ENCODE peak calls at places on chromosomes 7 and 10, in nine cellular contexts. U, V, F, E, A, R, N, J and P are unnamed samples.

GRCh38 chr7:84781838-84782237 is 405.0 kb downstream of the SEMA3D start:
- DNase-seq in F (no peak), U (no peak), R (no peak), E (no peak), V (no peak), A (no peak), J (no peak), N (no peak), P (no peak)

GRCh38 chr10:130398090-130398994 is 262.2 kb downstream of the GLRX3 start:
- DNase-seq in U (no peak), J (no peak), A (no peak), N (no peak), V (no peak), E (no peak), R (no peak), F (no peak), P (no peak)

GRCh38 chr7:50685445-50686070 is 97.1 kb downstream of the GRB10 start:
- DNase-seq in E (no peak), J (no peak), A (no peak), F (peak), V (no peak), U (no peak), N (no peak), R (no peak), P (no peak)

GRCh38 chr10:55629792-55630490 is 731.1 kb downstream of the ZWINT start:
- DNase-seq in J (peak), A (no peak), F (no peak), U (no peak), V (peak), R (no peak), N (peak), E (no peak), P (peak)

GRCh38 chr10:131212763-131213325 is 98.7 kb downstream of the TCERG1L start:
- DNase-seq in U (no peak), V (no peak), F (no peak), R (no peak), N (no peak), J (no peak), A (no peak), E (no peak), P (no peak)

GRCh38 chr10:2137549-2138174 is 400.3 kb upstream of the ADARB2 start:
- DNase-seq in R (no peak), J (no peak), F (no peak), V (no peak), U (no peak), E (no peak), A (no peak), N (peak), P (no peak)

GRCh38 chr7:131212114-131212513 is 115.6 kb upstream of the MKLN1 start:
- DNase-seq in R (no peak), F (no peak), N (no peak), J (no peak), A (peak), V (peak), U (no peak), E (no peak), P (no peak)

GRCh38 chr10:124527996-124528395 is 66.4 kb downstream of the LHPP start:
- DNase-seq in V (no peak), J (no peak), U (no peak), E (no peak), N (no peak), F (no peak), A (no peak), R (no peak), P (no peak)

GRCh38 chr10:72009430-72010081 is 45.4 kb downstream of the CHST3 start:
- DNase-seq in N (no peak), E (peak), J (peak), U (no peak), F (no peak), R (peak), A (peak), V (peak), P (peak)

GRCh38 chr7:155491812-155492211 is 33.9 kb downstream of the EN2 start:
- DNase-seq in V (no peak), E (no peak), A (no peak), R (no peak), U (no peak), F (no peak), N (no peak), J (no peak), P (no peak)

GRCh38 chr10:50946991-50947781 is 61.8 kb upstream of the A1CF start:
- DNase-seq in V (no peak), F (no peak), U (no peak), E (no peak), R (peak), A (peak), N (no peak), J (no peak), P (peak)

GRCh38 chr7:139618482-139619366 is 95.2 kb downstream of the CLEC2L start:
- DNase-seq in U (peak), A (peak), N (peak), F (peak), E (no peak), R (no peak), J (peak), V (peak), P (peak)

GRCh38 chr10:77943086-77943901 is 16.7 kb upstream of the DLG5 start:
- DNase-seq in A (peak), R (no peak), U (no peak), J (no peak), E (no peak), F (peak), N (no peak), V (peak), P (peak)

GRCh38 chr7:90298145-90299038 is 22.7 kb downstream of the FAM237B start:
- DNase-seq in A (peak), J (no peak), N (no peak), V (peak), F (peak), U (no peak), E (no peak), R (peak), P (peak)

GRCh38 chr7:80307251-80307856 is 172.7 kb downstream of the GNAI1 start:
- DNase-seq in F (no peak), N (no peak), A (peak), E (no peak), U (no peak), J (no peak), V (peak), R (peak), P (peak)

GRCh38 chr10:100730739-100731602 is 14.4 kb upstream of the PAX2 start:
- DNase-seq in U (no peak), J (peak), F (no peak), N (peak), E (no peak), V (peak), A (peak), R (no peak), P (peak)

GRCh38 chr7:22729180-22729579 is 2.2 kb downstream of the IL6 start:
- DNase-seq in A (peak), J (no peak), E (no peak), V (peak), F (no peak), R (no peak), U (no peak), N (no peak), P (peak)

GRCh38 chr10:114771157-114771556 is 50.4 kb upstream of the FHIP2A start:
- DNase-seq in N (no peak), E (no peak), R (no peak), F (no peak), A (no peak), J (no peak), U (no peak), V (no peak), P (no peak)

GRCh38 chr10:43226851-43227845 is 39.7 kb downstream of the RASGEF1A start:
- DNase-seq in A (no peak), R (no peak), F (no peak), U (no peak), V (no peak), N (peak), J (peak), E (no peak), P (no peak)

GRCh38 chr10:490256-490655 is 199.2 kb downstream of the DIP2C start:
- DNase-seq in J (no peak), U (no peak), F (no peak), V (peak), N (no peak), A (peak), R (peak), E (peak), P (peak)

GRCh38 chr10:351770-352318 is 216.6 kb downstream of the ZMYND11 start:
- DNase-seq in N (no peak), A (no peak), J (no peak), E (peak), U (no peak), R (no peak), F (no peak), V (no peak), P (no peak)

GRCh38 chr7:74083928-74084721 is 521 bp downstream of the LIMK1 start:
- DNase-seq in N (peak), R (no peak), U (peak), A (peak), F (peak), J (peak), E (no peak), V (peak), P (peak)

GRCh38 chr7:135697276-135698049 is 30.5 kb downstream of the SLC13A4 start:
- DNase-seq in J (no peak), N (peak), E (no peak), V (no peak), U (no peak), R (no peak), A (no peak), F (no peak), P (no peak)
- H3K4me3 ChIP-seq in J (no peak), N (no peak), E (no peak), V (no peak), U (no peak), R (no peak), A (no peak), F (no peak), P (no peak)

GRCh38 chr7:77338260-77338659 is 77.9 kb downstream of the GSAP start:
- DNase-seq in U (no peak), N (no peak), A (no peak), E (no peak), F (no peak), R (no peak), V (no peak), J (no peak), P (no peak)
- TF ChIP-seq CTCF in U (no peak), N (no peak), A (no peak), E (no peak), F (no peak), R (no peak), V (no peak), J (no peak), P (no peak)

DNA sequence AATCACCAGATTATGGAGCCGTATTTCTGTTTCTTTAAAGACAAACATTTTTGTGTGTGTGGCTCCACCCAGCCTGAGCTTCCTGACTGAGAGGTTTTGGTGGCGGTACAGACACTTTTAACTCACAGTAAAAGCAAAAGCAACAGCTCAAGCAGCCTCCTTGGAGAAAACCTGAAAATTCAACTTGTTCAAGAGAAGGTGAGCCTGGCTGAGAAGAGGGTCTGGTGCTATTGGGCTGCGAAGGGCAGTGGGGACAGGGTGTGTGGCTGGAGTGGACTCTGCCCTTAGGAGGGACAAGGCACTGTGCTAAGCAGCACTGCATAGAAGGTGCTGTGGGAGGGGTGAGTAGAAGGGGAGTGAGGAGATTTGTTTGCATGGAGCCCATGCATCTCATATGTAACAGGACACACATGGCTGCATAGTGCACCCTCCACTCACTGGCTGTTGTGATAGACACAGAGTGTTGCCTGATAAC is at the start of gene GIMAP7:
- DNase-seq in N (no peak), U (no peak), R (no peak), V (no peak), A (no peak), F (no peak), J (peak), E (no peak), P (no peak)
- H3K4me3 ChIP-seq in N (no peak), U (no peak), R (no peak), V (no peak), A (no peak), F (no peak), J (peak), E (peak), P (no peak)

GRCh38 chr7:3300651-3301471 is at the start of gene SDK1:
- DNase-seq in F (peak), A (peak), N (peak), V (peak), R (peak), J (peak), E (peak), U (peak), P (peak)
- TF ChIP-seq CTCF in F (peak), A (peak), N (peak), V (peak), R (peak), J (peak), E (peak), U (peak), P (no peak)

DNA sequence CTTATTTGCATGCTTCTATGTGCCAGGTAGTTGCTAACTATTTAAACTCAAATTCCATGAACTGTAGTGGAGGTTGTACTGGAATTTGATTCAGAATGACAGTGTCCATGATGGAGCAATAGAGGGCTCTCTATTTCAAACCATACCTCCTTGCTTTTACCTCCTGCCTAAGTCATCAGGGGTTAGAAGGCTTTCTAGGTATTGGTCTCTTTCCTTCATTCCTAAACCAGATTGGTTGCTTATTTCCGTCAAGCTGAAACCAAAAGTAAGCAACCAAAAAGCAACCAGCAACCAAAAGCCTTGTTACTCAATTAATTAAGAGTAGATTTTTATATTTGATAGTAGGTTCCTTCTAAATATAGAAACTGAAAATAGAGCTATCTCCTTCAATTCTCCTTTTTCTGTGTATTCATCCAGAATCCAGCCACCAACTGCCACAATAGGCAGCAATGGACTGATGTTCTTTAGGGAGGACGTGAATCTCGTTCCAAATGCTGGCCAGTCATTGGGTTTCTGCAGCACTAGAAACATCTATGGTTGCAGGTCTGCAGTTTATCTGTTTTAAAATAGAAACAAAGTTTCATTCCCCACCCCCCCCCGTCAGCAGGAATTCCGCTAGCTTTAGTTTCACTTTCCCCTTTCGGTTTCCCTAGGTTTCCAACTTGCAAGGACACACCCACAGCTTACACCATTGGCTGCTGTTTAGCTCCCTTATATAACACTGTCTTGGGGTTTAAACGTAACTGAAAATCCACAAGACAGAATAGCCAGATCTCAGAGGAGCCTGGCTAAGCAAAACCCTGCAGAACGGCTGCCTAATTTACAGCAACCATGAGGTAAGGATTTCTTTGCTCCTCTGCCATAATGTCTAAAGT is at the start of gene IFIT1:
- DNase-seq in E (no peak), A (peak), U (peak), N (no peak), R (peak), V (peak), J (peak), F (no peak), P (peak)
- H3K4me3 ChIP-seq in E (peak), A (peak), U (peak), N (peak), R (peak), V (peak), J (peak), F (peak), P (peak)

DNA sequence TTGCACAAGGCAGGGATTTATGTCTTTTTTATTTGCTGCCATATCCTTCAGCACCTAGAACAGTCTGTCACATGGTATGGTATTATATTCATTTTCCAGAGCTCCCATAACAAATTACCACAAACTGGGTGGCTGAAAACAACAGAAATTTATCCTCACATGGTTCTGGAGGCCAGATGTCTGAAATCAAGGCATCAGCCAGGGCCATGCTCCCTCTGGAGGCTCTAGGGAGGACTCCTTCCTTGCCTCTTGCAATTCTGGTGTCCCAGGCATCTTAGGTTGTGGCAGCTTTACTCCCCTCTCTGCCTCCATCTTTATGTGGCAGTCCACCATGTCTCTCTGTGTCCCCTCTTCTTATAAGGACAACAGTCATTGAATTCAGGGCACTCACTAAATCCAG is 43.1 kb downstream of the MET start:
- DNase-seq in N (no peak), F (no peak), A (no peak), J (no peak), V (no peak), E (no peak), U (no peak), R (no peak), P (peak)
- TF ChIP-seq CTCF in N (no peak), F (no peak), A (peak), J (no peak), V (peak), E (no peak), U (no peak), R (peak), P (peak)

GRCh38 chr7:151518105-151518780 is 1.5 kb downstream of the RHEB start:
- DNase-seq in U (peak), F (peak), J (peak), V (peak), E (no peak), R (no peak), A (peak), N (peak), P (peak)

GRCh38 chr7:151519765-151520418 is at the start of gene RHEB:
- DNase-seq in A (peak), F (peak), V (peak), E (peak), N (peak), R (peak), J (peak), U (peak), P (peak)

GRCh38 chr7:151517601-151518104 is 2.0 kb downstream of the RHEB start:
- DNase-seq in A (no peak), U (no peak), J (no peak), N (no peak), R (no peak), F (no peak), V (no peak), E (no peak), P (peak)

GRCh38 chr7:151518781-151519044 is 982 bp downstream of the RHEB start:
- DNase-seq in R (no peak), F (no peak), A (peak), J (no peak), U (no peak), N (no peak), E (no peak), V (peak), P (no peak)

DNA sequence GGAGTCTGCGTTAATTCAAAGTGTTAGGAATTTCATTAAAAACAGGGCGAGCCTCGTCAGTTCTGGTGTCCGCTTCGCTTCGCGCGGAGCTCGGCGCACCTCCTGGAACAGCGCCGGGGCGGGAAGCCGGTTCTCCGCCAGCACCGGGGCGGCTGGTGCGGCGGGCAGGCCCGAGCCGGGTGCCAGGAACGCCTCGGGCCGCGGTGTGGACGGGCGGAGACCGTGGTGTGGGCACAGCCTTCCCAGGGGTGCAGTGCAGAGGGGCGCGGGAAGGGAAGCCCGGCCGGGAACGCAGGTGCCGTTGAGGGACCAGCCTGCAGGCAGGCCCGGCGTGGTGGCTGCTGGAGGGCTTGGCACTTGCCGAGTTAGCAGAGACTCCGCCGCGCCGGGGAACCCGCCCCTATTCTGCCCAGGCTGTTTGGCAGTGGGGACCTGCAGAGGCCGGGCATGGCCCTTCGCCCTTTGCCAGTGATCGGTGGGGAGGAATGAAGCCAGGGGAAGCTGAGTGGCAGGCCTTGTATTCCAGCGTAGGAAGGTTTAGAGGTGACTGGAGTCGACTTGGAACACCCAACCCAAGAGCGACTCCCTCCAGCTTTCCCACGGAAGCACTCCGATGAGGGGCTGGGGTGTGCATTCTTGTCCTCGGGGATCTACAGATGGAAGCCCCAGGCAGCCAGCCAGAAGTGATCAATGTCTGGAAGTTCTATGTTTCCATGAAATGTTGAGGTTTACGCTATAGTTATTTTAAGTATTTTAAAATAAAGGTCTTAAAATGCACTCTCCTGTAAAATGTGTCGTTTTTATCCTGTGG is 929 bp upstream of the RHEB start:
- DNase-seq in E (peak), R (no peak), U (no peak), J (peak), V (peak), A (no peak), F (peak), N (no peak), P (peak)
- H3K4me3 ChIP-seq in E (peak), R (peak), U (peak), J (peak), V (peak), A (peak), F (peak), N (no peak), P (peak)

GRCh38 chr10:119538632-119539358 is 3.7 kb downstream of the RGS10 start:
- DNase-seq in J (no peak), F (no peak), U (peak), N (peak), E (no peak), R (no peak), V (no peak), A (no peak), P (no peak)
- TF ChIP-seq CTCF in J (no peak), F (no peak), U (peak), N (no peak), E (no peak), R (peak), V (no peak), A (no peak), P (no peak)